ENCODE peak calls at places on chromosomes 11 and 22, in ten cellular contexts. I, V, H, S, R, J, P, Y, D and E are unnamed samples. For H3K9me3, the result is how much of the 10 kb centered on the place peaks cover.

GRCh38 chr11:83249972-83250593 is 36.1 kb downstream of the CCDC90B start:
- DNase-seq in D (no peak), J (no peak), V (no peak), S (peak), R (no peak), H (peak), Y (no peak), I (peak), P (peak), E (no peak)

GRCh38 chr11:95993438-95994339 is 69.8 kb upstream of the MTMR2 start:
- DNase-seq in V (no peak), I (no peak), R (no peak), Y (no peak), P (no peak), D (no peak), S (no peak), H (peak), J (no peak), E (no peak)

GRCh38 chr11:122192634-122193245 is 76.7 kb upstream of the BLID start:
- DNase-seq in V (no peak), Y (no peak), P (no peak), J (no peak), R (no peak), I (no peak), H (peak), S (no peak), D (no peak), E (no peak)

GRCh38 chr11:61860054-61860903 is 31.1 kb downstream of the FADS3 start:
- DNase-seq in Y (no peak), P (no peak), I (no peak), H (no peak), R (peak), J (no peak), V (peak), S (no peak), D (peak), E (no peak)

GRCh38 chr11:134537296-134537695 is 125.3 kb upstream of the B3GAT1 start:
- DNase-seq in R (no peak), I (no peak), H (no peak), Y (no peak), P (no peak), D (no peak), J (no peak), S (no peak), V (no peak), E (no peak)

GRCh38 chr11:66617148-66617814 is 851 bp downstream of the RBM14 start:
- DNase-seq in D (peak), S (no peak), V (peak), R (peak), P (no peak), Y (no peak), H (no peak), I (no peak), J (peak), E (no peak)

GRCh38 chr22:35175392-35175791 is 81.9 kb upstream of the HMGXB4 start:
- DNase-seq in R (no peak), I (no peak), Y (no peak), V (no peak), J (no peak), S (no peak), H (no peak), P (no peak), D (no peak), E (no peak)

GRCh38 chr11:3227568-3228444 is 4.4 kb downstream of the MRGPRE start:
- DNase-seq in D (peak), V (no peak), H (no peak), I (no peak), P (peak), R (peak), J (peak), Y (no peak), S (no peak), E (no peak)

GRCh38 chr22:32018056-32018455 is 25.0 kb upstream of the SLC5A1 start:
- DNase-seq in S (no peak), H (no peak), R (no peak), D (no peak), J (no peak), I (no peak), V (no peak), P (no peak), Y (no peak), E (no peak)

GRCh38 chr11:125245299-125245698 is 80.7 kb downstream of the PKNOX2 start:
- DNase-seq in R (peak), D (no peak), J (no peak), P (no peak), Y (no peak), V (no peak), I (no peak), S (no peak), H (peak), E (no peak)

GRCh38 chr11:2929511-2929879 is 275 bp upstream of the PHLDA2 start:
- DNase-seq in P (peak), R (no peak), H (peak), J (peak), I (peak), S (peak), D (peak), V (no peak), Y (no peak), E (no peak)

GRCh38 chr22:23832226-23833016 is 6.4 kb downstream of the DERL3 start:
- DNase-seq in V (no peak), J (peak), Y (no peak), P (peak), R (no peak), S (no peak), I (no peak), H (no peak), D (no peak), E (no peak)

GRCh38 chr11:92268546-92268945 is 43.9 kb downstream of the FAT3 start:
- DNase-seq in R (no peak), Y (no peak), D (no peak), S (no peak), I (no peak), J (no peak), P (no peak), V (no peak), H (no peak), E (no peak)

GRCh38 chr11:3153291-3153861 is 11.7 kb downstream of the OSBPL5 start:
- DNase-seq in Y (no peak), R (peak), J (peak), S (no peak), I (no peak), H (peak), D (peak), P (no peak), V (peak), E (no peak)

GRCh38 chr22:45671051-45671782 is 417 bp upstream of the ATXN10 start:
- DNase-seq in D (no peak), J (no peak), Y (no peak), I (peak), R (peak), V (peak), H (no peak), S (no peak), P (peak), E (no peak)

GRCh38 chr11:30445056-30445455 is 122.2 kb downstream of the ARL14EP start:
- DNase-seq in P (no peak), D (no peak), V (no peak), R (no peak), J (no peak), Y (no peak), I (peak), S (no peak), H (no peak), E (no peak)

GRCh38 chr11:126139541-126140091 is 71.8 kb downstream of the RPUSD4 start:
- DNase-seq in H (peak), J (no peak), I (no peak), D (no peak), V (no peak), Y (no peak), P (no peak), S (no peak), R (no peak), E (no peak)

GRCh38 chr11:133935551-133935910 is 21.2 kb downstream of the IGSF9B start:
- DNase-seq in I (no peak), P (no peak), Y (no peak), R (no peak), J (no peak), V (no peak), H (no peak), D (no peak), S (no peak), E (no peak)

GRCh38 chr22:39994566-39995345 is at the start of gene FAM83F:
- DNase-seq in I (peak), J (peak), Y (no peak), R (no peak), D (peak), V (no peak), S (no peak), P (no peak), H (no peak), E (peak)

GRCh38 chr22:42949159-42949558 is 65.8 kb downstream of the PACSIN2 start:
- DNase-seq in V (no peak), R (no peak), Y (no peak), S (no peak), P (no peak), D (no peak), H (peak), I (no peak), J (no peak), E (no peak)

GRCh38 chr11:88508558-88508807 is 170.9 kb upstream of the CTSC start:
- DNase-seq in I (no peak), V (no peak), S (no peak), P (no peak), Y (no peak), J (no peak), D (no peak), R (no peak), H (no peak), E (no peak)

GRCh38 chr22:42930810-42931420 is 73.8 kb upstream of the ARFGAP3 start:
- DNase-seq in S (no peak), Y (no peak), V (peak), R (peak), I (no peak), H (peak), P (no peak), J (no peak), D (peak), E (no peak)

GRCh38 chr11:94151903-94152677 is 23.4 kb downstream of the PANX1 start:
- DNase-seq in H (peak), S (peak), R (peak), D (peak), Y (no peak), P (peak), J (no peak), V (peak), I (no peak), E (no peak)

GRCh38 chr22:50208430-50208938 is 7.7 kb downstream of the SELENOO start:
- DNase-seq in J (peak), Y (no peak), P (no peak), I (no peak), V (no peak), R (no peak), H (no peak), D (peak), S (no peak), E (no peak)

GRCh38 chr11:69540118-69541000 is 58.9 kb downstream of the LINC01488 start:
- DNase-seq in P (peak), Y (no peak), I (peak), S (no peak), R (no peak), D (peak), J (peak), V (peak), H (no peak), E (no peak)

GRCh38 chr22:23144432-23144831 is 845 bp upstream of the RAB36 start:
- DNase-seq in P (no peak), J (no peak), V (no peak), H (no peak), I (no peak), R (no peak), Y (no peak), D (no peak), S (no peak), E (no peak)

GRCh38 chr11:105968021-105968697 is 53.9 kb downstream of the MSANTD4 start:
- DNase-seq in D (peak), H (peak), S (no peak), I (no peak), R (no peak), P (no peak), Y (no peak), V (no peak), J (no peak), E (no peak)

GRCh38 chr11:78801161-78801884 is 226.7 kb upstream of the NARS2 start:
- DNase-seq in S (no peak), H (peak), J (no peak), V (peak), I (no peak), D (peak), P (no peak), R (peak), Y (no peak), E (no peak)

GRCh38 chr11:66866420-66867010 is 9.7 kb downstream of the LRFN4 start:
- DNase-seq in P (no peak), H (no peak), D (no peak), Y (no peak), S (no peak), V (no peak), J (no peak), R (no peak), I (no peak), E (no peak)

GRCh38 chr22:24437820-24438328 is 10.5 kb downstream of the ADORA2A start:
- DNase-seq in P (peak), J (no peak), V (peak), I (no peak), S (no peak), H (no peak), R (no peak), Y (no peak), D (no peak), E (no peak)

GRCh38 chr11:10540546-10540914 is 457 bp downstream of the RNF141 start:
- DNase-seq in Y (no peak), I (peak), S (no peak), V (peak), D (peak), J (no peak), P (no peak), R (no peak), H (peak), E (no peak)

GRCh38 chr11:86442827-86443226 is 68.1 kb downstream of the CCDC81 start:
- DNase-seq in V (no peak), H (no peak), Y (no peak), J (no peak), S (no peak), I (no peak), R (no peak), D (no peak), P (no peak), E (no peak)

GRCh38 chr11:86442420-86442819 is 67.7 kb downstream of the CCDC81 start:
- DNase-seq in Y (no peak), R (no peak), V (no peak), I (no peak), H (peak), S (no peak), D (no peak), J (no peak), P (no peak), E (no peak)

GRCh38 chr11:86440305-86440716 is 65.6 kb downstream of the CCDC81 start:
- DNase-seq in I (no peak), H (peak), V (peak), D (no peak), J (no peak), R (peak), P (no peak), Y (no peak), S (no peak), E (no peak)

GRCh38 chr11:86438685-86439084 is 64.0 kb downstream of the CCDC81 start:
- DNase-seq in J (no peak), Y (no peak), S (no peak), D (no peak), H (peak), I (no peak), P (no peak), R (no peak), V (no peak), E (no peak)

DNA sequence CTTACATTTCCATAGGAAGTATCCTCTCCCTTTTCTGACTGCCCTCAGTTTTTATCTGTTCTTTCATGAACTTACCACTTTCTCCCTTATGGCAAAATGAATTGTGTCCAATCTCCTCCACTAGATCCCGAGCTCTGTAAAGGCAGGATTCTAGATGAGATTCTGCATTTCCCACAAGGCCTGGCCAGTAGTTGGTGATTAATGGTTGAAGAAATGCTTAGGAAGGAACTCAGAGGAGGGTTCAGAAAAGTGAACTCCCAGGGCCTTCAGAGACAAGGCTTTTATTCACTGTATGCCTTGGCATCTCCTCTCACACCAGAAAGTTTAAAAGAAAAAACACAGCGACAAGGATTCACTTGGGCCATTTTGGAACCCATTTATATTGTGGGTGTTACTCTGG is 66.2 kb downstream of the CCDC81 start:
- DNase-seq in V (no peak), Y (no peak), I (no peak), J (no peak), D (no peak), P (no peak), R (no peak), S (no peak), H (no peak), E (no peak)
- H3K27ac ChIP-seq in V (peak), Y (no peak), I (no peak), J (no peak), D (no peak), P (no peak), R (peak), S (no peak), H (no peak), E (no peak)

GRCh38 chr22:47372111-47372581 is 609.7 kb downstream of the TBC1D22A start:
- DNase-seq in Y (no peak), S (no peak), V (no peak), P (no peak), I (no peak), R (no peak), D (no peak), J (peak), H (no peak), E (no peak)
- H3K9me3 ChIP-seq in Y (under half), S (under half), V (under half), P (under half), I (under half), R (under half), D (under half), J (under half), H (under half), E (under half)

GRCh38 chr11:73252577-73253191 is 19.5 kb upstream of the P2RY6 start:
- DNase-seq in V (no peak), D (no peak), H (no peak), R (no peak), I (peak), P (peak), J (no peak), S (no peak), Y (no peak), E (no peak)
- TF ChIP-seq CTCF in V (no peak), D (no peak), H (no peak), R (no peak), I (peak), P (no peak), J (no peak), S (no peak), Y (peak), E (no peak)

GRCh38 chr22:38925571-38926041 is 31.8 kb upstream of the APOBEC3A start:
- DNase-seq in J (no peak), I (no peak), H (peak), Y (no peak), V (no peak), R (no peak), P (no peak), S (no peak), D (no peak), E (no peak)

GRCh38 chr22:38921801-38922200 is 35.6 kb upstream of the APOBEC3A start:
- DNase-seq in H (no peak), I (no peak), S (no peak), V (no peak), P (no peak), Y (no peak), J (no peak), D (no peak), R (no peak), E (no peak)

GRCh38 chr22:38927033-38927789 is 30.2 kb upstream of the APOBEC3A start:
- DNase-seq in S (peak), P (peak), H (peak), I (peak), J (peak), V (peak), R (peak), D (peak), Y (no peak), E (peak)

GRCh38 chr22:38923463-38924196 is 33.8 kb upstream of the APOBEC3A start:
- DNase-seq in R (peak), P (peak), D (peak), Y (no peak), J (peak), H (peak), V (peak), S (peak), I (peak), E (no peak)

GRCh38 chr22:38924197-38924952 is 33.0 kb upstream of the APOBEC3A start:
- DNase-seq in V (peak), S (peak), I (no peak), H (peak), Y (no peak), J (peak), P (no peak), D (peak), R (peak), E (no peak)
- H3K27ac ChIP-seq in V (peak), S (peak), I (no peak), H (peak), Y (peak), J (peak), P (peak), D (peak), R (peak), E (no peak)